ENCODE peak calls at places on chromosomes 5 and 9, in five cellular contexts. O is AG09319; F is glutamatergic neuron; B is stimulated activated CD4-positive, alpha-beta T cell treated with anti-CD3 and anti-CD28 coated beads, Interleukin-12 subunit alpha, Interleukin-12 subunit beta, amount 100 ng/mL, for 24 hours; J is hypothalamus. A is an unnamed sample.

GRCh38 chr9:127058645-127059021 is 63.8 kb downstream of the ANGPTL2 start:
- DNase-seq in B (no peak), O (no peak), F (no peak), J (no peak), A (no peak)

GRCh38 chr9:22147818-22148573 is 138.9 kb upstream of the CDKN2B start:
- DNase-seq in B (no peak), O (no peak), J (no peak), F (no peak), A (no peak)

GRCh38 chr5:1261643-1262042 is 33.2 kb downstream of the TERT start:
- DNase-seq in B (no peak), O (no peak), J (no peak), F (no peak), A (no peak)

GRCh38 chr9:81389569-81389993 is 299.8 kb downstream of the TLE1 start:
- DNase-seq in O (peak), F (no peak), J (no peak), B (no peak), A (peak)

GRCh38 chr5:135135530-135136201 is 101.6 kb upstream of the PITX1 start:
- DNase-seq in O (peak), J (no peak), B (no peak), F (no peak), A (peak)

GRCh38 chr9:116899337-116900006 is 212.4 kb downstream of the TRIM32 start:
- DNase-seq in B (no peak), O (no peak), J (no peak), F (no peak), A (no peak)

GRCh38 chr9:34809504-34810186 is 99.7 kb upstream of the CCL21 start:
- DNase-seq in J (peak), F (peak), O (no peak), B (no peak), A (no peak)

GRCh38 chr9:114157516-114158176 is 2.3 kb downstream of the COL27A1 start:
- DNase-seq in O (no peak), F (no peak), J (no peak), B (no peak), A (no peak)

GRCh38 chr5:107652839-107653607 is 17.7 kb downstream of the EFNA5 start:
- DNase-seq in F (peak), J (no peak), O (no peak), B (no peak), A (no peak)

A was measured in tibial nerve.